ENCODE peak calls at places on chromosomes 6 and 20, in nine cellular contexts. G is A673, H is fibroblast of mammary gland, C is Caco-2, U is lower lobe of right lung, B is GM12865, W is heart right ventricle, A is mammary epithelial cell, X is pancreas. M is an unnamed sample.

GRCh38 chr6:41733707-41734665 is 1.4 kb downstream of the TFEB start:
- DNase-seq in C (peak), A (peak), B (peak), W (peak), X (peak), U (peak), G (peak), H (peak), M (peak)

GRCh38 chr6:152112503-152113261 is 305.2 kb downstream of the ESR1 start:
- DNase-seq in W (peak), G (no peak), B (peak), C (no peak), H (no peak), X (peak), U (peak), A (no peak), M (no peak)

GRCh38 chr6:87742106-87742505 is 40.1 kb upstream of the AKIRIN2 start:
- DNase-seq in C (no peak), B (peak), W (no peak), A (no peak), G (no peak), X (no peak), U (no peak), H (no peak), M (no peak)

GRCh38 chr6:155174576-155175174 is 89.1 kb upstream of the CLDN20 start:
- DNase-seq in H (peak), C (peak), G (peak), U (no peak), W (peak), A (peak), X (no peak), B (peak), M (peak)

GRCh38 chr6:165746331-165746730 is 83.3 kb upstream of the PDE10A start:
- DNase-seq in A (no peak), G (no peak), B (no peak), U (no peak), C (no peak), X (no peak), W (no peak), H (no peak), M (no peak)

GRCh38 chr6:146269482-146269881 is 240.6 kb downstream of the GRM1 start:
- DNase-seq in G (no peak), X (no peak), H (no peak), U (no peak), C (no peak), W (no peak), B (no peak), A (no peak), M (no peak)

GRCh38 chr6:52667572-52667971 is 3.3 kb upstream of the TMEM14A start:
- DNase-seq in U (no peak), B (peak), H (no peak), G (no peak), C (no peak), A (no peak), W (no peak), X (no peak), M (no peak)

GRCh38 chr20:25336561-25337422 is 53.8 kb downstream of the ABHD12 start:
- DNase-seq in A (peak), G (peak), B (no peak), X (no peak), W (peak), U (no peak), C (peak), H (peak), M (peak)

DNA sequence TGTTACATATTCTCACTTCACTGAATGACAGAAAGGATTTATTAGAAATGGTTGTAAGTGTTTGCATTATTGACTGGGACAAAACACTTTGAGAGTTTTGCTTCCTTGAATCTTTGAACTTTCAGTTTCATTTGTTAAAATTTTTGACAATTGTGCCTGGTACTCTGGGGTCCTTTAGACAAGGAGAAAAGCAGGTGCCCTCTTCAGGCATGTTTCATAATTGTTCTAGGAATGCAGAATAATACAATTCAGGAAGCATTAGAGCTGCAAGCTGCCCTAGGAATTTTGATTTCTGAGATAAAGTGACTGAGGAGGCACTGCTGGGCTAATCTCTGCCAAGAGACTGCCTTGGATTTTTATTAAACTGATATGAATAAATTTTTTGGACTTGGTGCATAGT is 49.7 kb downstream of the TOP1 start:
- DNase-seq in A (peak), G (peak), C (no peak), B (peak), X (no peak), U (no peak), H (peak), W (peak), M (peak)
- H3K4me3 ChIP-seq in A (no peak), G (no peak), C (no peak), B (no peak), X (no peak), U (peak), H (no peak), W (no peak), M (no peak)

GRCh38 chr6:132798820-132799538 is 542 bp upstream of the SLC18B1 start:
- DNase-seq in W (peak), G (peak), H (peak), X (peak), C (peak), U (peak), B (peak), A (peak), M (peak)
- TF ChIP-seq CTCF in W (peak), G (peak), H (peak), X (peak), C (peak), U (peak), B (peak), A (peak), M (peak)

GRCh38 chr6:3176562-3177355 is 19.4 kb upstream of the TUBB2A start:
- DNase-seq in B (no peak), A (peak), X (no peak), W (no peak), C (no peak), G (peak), U (no peak), H (peak), M (peak)

GRCh38 chr6:3181105-3181504 is 23.8 kb upstream of the TUBB2A start:
- DNase-seq in A (no peak), W (no peak), X (no peak), U (no peak), H (no peak), G (no peak), B (no peak), C (no peak), M (no peak)

DNA sequence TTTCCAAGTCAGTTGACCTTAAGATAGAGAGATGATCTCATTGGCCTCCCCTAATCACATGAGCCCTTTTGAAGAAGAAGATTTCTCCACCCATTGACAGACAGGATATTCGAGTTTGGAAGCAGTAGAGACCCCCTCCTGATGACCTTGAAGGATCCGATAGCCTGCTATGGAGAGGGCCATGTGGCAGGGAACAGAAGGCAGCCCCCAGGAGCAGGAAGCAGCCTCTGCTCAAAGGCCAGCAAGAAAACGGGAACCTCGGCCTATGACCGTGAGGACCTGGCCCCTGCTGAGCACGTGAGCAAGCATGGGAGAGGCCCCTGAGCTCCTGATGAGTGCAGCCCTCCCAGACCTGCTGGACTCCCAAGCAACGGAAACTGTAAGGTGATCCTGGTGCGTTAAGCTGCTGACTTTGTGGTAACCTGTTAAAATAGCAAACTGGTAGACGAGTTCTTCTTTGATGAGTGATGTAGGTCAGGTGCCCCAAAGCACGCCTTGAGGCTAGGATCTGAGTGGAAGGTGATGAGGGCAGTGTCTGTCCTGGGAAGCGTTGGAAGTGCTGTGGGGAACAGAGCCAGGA is 18.5 kb upstream of the TUBB2A start:
- DNase-seq in A (no peak), X (no peak), W (no peak), U (no peak), H (no peak), G (no peak), C (no peak), B (no peak), M (no peak)
- H3K4me3 ChIP-seq in A (no peak), X (no peak), W (no peak), U (no peak), H (no peak), G (no peak), C (no peak), B (no peak), M (no peak)

DNA sequence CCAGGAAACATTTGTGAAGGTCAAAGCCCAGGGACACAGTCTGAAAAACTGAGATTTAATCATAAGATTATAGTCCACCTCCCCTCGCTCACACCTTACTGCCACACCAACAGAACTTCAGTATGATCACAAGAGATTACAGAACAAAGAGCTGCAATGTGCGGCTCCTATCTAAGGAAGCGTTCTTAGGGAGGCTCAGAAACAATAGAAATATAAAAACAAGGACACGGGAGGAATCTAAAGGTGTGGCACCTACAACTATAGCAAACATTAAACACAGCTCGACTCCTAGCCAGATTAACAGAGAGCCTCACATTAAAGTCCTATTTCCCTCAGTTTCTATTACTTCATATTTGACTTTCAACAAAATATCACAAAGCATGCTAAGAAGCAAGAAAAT is 40.4 kb upstream of the THEMIS start:
- DNase-seq in H (no peak), B (no peak), W (no peak), C (no peak), X (no peak), G (no peak), U (no peak), A (no peak), M (no peak)
- TF ChIP-seq CTCF in H (no peak), B (no peak), W (no peak), C (no peak), X (no peak), G (no peak), U (no peak), A (no peak), M (no peak)

GRCh38 chr6:30724906-30725667 is 4.9 kb downstream of the TUBB start:
- DNase-seq in H (no peak), W (no peak), A (no peak), X (no peak), C (no peak), U (no peak), B (peak), G (peak), M (no peak)
- H3K4me3 ChIP-seq in H (no peak), W (no peak), A (no peak), X (no peak), C (no peak), U (no peak), B (no peak), G (no peak), M (no peak)

DNA sequence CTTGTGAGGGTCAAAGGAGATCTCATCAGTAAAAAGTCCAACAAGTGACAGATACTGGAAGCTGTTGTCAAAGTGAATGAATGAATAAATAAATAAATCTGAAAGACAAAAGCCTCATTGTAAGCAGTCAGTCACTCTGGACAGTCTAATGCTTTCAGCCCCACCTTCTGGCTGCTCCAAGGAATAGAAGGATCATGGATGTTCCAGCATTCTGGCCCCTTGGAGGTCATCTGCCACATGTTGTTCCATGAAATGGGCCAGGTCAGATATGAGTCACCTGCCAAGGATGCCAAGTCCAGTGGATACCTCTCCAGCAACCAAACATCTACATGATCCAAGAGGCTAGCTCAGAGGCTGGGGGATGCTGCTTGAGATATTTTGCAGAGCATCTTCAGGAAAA is 185.6 kb downstream of the BMP7 start:
- DNase-seq in C (no peak), W (no peak), H (peak), A (peak), X (peak), G (no peak), B (no peak), U (no peak), M (no peak)
- TF ChIP-seq CTCF in C (no peak), W (no peak), H (peak), A (peak), X (no peak), G (peak), B (no peak), U (no peak), M (no peak)

DNA sequence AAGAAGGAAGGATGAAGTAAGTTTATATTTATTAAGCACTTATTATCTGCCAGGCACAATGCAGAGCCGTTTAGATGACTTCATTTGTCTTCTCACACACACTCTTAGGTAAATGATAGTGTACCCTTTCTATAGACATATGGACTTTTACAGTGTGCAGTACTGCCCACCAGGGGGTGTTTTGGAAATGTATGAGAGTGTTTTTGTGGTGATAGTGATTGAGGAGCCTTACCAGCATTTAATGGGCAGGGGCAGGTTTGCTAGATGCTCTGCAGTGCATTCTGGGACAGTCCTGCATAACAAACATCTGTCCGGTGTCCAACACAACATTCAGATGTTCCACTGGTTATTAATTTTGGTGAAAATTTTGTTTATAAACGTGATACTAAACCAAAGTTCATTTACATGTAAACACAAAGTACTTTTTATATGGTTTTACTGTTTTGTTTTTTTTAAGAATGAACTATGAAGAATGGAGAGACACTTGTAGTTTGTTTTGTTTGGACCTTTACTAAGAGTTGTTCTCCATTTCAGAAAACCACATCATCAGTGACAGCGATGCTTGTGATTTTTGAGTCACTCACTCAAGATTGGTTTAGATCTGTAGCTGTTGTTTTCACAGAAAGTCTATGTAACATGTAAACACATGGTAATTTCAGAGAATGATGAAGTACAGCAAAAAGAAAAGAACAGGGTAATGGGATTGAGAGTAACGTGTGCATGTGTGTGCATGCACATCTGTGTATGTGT is 19.9 kb downstream of the KCNS1 start:
- DNase-seq in W (no peak), B (no peak), A (no peak), X (no peak), H (no peak), U (no peak), G (peak), C (no peak), M (no peak)
- H3K4me3 ChIP-seq in W (no peak), B (no peak), A (no peak), X (no peak), H (no peak), U (no peak), G (no peak), C (no peak), M (no peak)

M was measured in fibroblast of the aortic adventitia.